ENCODE peak calls at places on chromosome 15, in ten cellular contexts. K is cerebellar cortex, N is bronchial epithelial cell, E is fibroblast of pulmonary artery, J is NCI-H774, V is putamen, Z is KG1, I is fibroblast of mammary gland, G is adrenal gland, C is Ammon's horn. L is an unnamed sample.

GRCh38 chr15:50797926-50798325 is 32.4 kb upstream of the SPPL2A start:
- DNase-seq in K (no peak), N (peak; percentile 94), E (no peak), J (no peak), V (no peak), Z (no peak), I (no peak), G (no peak), C (no peak), L (no peak)

GRCh38 chr15:95733931-95734330 is 596.6 kb upstream of the NR2F2 start:
- DNase-seq in K (no peak), N (no peak), E (no peak), J (no peak), V (no peak), Z (no peak), I (no peak), G (no peak), C (no peak), L (no peak)

GRCh38 chr15:95646484-95646883 is 684.0 kb upstream of the NR2F2 start:
- DNase-seq in K (no peak), N (no peak), E (no peak), J (no peak), V (no peak), Z (no peak), I (no peak), G (no peak), C (no peak), L (no peak)

GRCh38 chr15:63308947-63309346 is 31.5 kb downstream of the APH1B start:
- DNase-seq in K (no peak), N (no peak), E (peak; percentile 51), J (no peak), V (no peak), Z (no peak), I (no peak), G (no peak), C (no peak), L (no peak)

GRCh38 chr15:61106886-61107285 is 122.2 kb downstream of the RORA start:
- DNase-seq in K (no peak), N (no peak), E (no peak), J (no peak), V (no peak), Z (no peak), I (no peak), G (no peak), C (no peak), L (no peak)

GRCh38 chr15:40006646-40007045 is 32.3 kb downstream of the SRP14 start:
- DNase-seq in K (no peak), N (no peak), E (peak; percentile 34), J (no peak), V (no peak), Z (no peak), I (peak; percentile 61), G (no peak), C (no peak), L (no peak)

GRCh38 chr15:64455951-64456350 is 4.4 kb upstream of the ZNF609 start:
- DNase-seq in K (no peak), N (no peak), E (no peak), J (no peak), V (no peak), Z (peak; percentile 79), I (no peak), G (no peak), C (peak; percentile 51), L (no peak)

GRCh38 chr15:94840794-94841587 is 609.6 kb downstream of the MCTP2 start:
- DNase-seq in K (no peak), N (peak; percentile 69), E (peak; percentile 1), J (no peak), V (no peak), Z (no peak), I (peak; percentile 3), G (no peak), C (no peak), L (no peak)

GRCh38 chr15:52100807-52101206 is 11.8 kb downstream of the BCL2L10 start:
- DNase-seq in K (no peak), N (peak; percentile 90), E (peak; percentile 89), J (no peak), V (no peak), Z (no peak), I (peak; percentile 98), G (peak; percentile 95), C (peak; percentile 42), L (no peak)

GRCh38 chr15:99931703-99932603 is 198.7 kb upstream of the LYSMD4 start:
- DNase-seq in K (no peak), N (peak; percentile 56), E (no peak), J (no peak), V (no peak), Z (no peak), I (no peak), G (no peak), C (no peak), L (no peak)

GRCh38 chr15:74950078-74951000 is 6.2 kb downstream of the RPP25 start:
- DNase-seq in K (peak; percentile 89), N (peak; percentile 69), E (peak; percentile 85), J (peak; percentile 41), V (peak; percentile 68), Z (peak; percentile 63), I (peak; percentile 70), G (peak; percentile 95), C (peak; percentile 87), L (peak; percentile 84)

GRCh38 chr15:70512772-70513362 is 250.5 kb downstream of the UACA start:
- DNase-seq in K (peak; percentile 57), N (peak; percentile 56), E (peak; percentile 66), J (peak; percentile 44), V (no peak), Z (peak; percentile 34), I (peak; percentile 70), G (no peak), C (no peak), L (no peak)

GRCh38 chr15:99137111-99137546 is 32.2 kb downstream of the SYNM start:
- DNase-seq in K (no peak), N (no peak), E (no peak), J (peak; percentile 67), V (no peak), Z (no peak), I (no peak), G (peak; percentile 46), C (no peak), L (no peak)

GRCh38 chr15:28897861-28898608 is 12.3 kb downstream of the APBA2 start:
- DNase-seq in K (peak; percentile 28), N (no peak), E (no peak), J (no peak), V (no peak), Z (no peak), I (no peak), G (no peak), C (no peak), L (no peak)

GRCh38 chr15:84099181-84099580 is 136.4 kb upstream of the GOLGA6L4 start:
- DNase-seq in K (no peak), N (peak; percentile 47), E (peak; percentile 63), J (no peak), V (no peak), Z (peak; percentile 20), I (peak; percentile 14), G (peak; percentile 52), C (no peak), L (no peak)

L was measured in cerebellum.